ENCODE peak calls at places on chromosomes 11 and 22, in nine cellular contexts. X is Caco-2; I is right cardiac atrium; A is naive thymus-derived CD4-positive, alpha-beta T cell; R is transverse colon; V is ovary; K is stomach; Q is HepG2; D is CD4-positive, alpha-beta T cell. E is an unnamed sample.

GRCh38 chr11:10506013-10506370 is 35.0 kb downstream of the RNF141 start:
- DNase-seq in X (no peak), I (no peak), A (no peak), R (no peak), V (no peak), K (no peak), Q (no peak), D (no peak), E (no peak)

GRCh38 chr22:37627545-37627944 is 11.9 kb upstream of the SH3BP1 start:
- DNase-seq in X (no peak), I (no peak), A (peak; percentile 38), R (peak; percentile 61), V (no peak), K (no peak), Q (no peak), D (no peak), E (no peak)

GRCh38 chr11:16613401-16614381 is 124.8 kb upstream of the C11orf58 start:
- DNase-seq in X (peak; percentile 91), I (peak; percentile 92), A (peak; percentile 59), R (peak; percentile 83), V (peak; percentile 68), K (peak; percentile 87), Q (peak; percentile 73), D (no peak), E (peak; percentile 93)

GRCh38 chr22:27474711-27475547 is 326.6 kb downstream of the MN1 start:
- DNase-seq in X (peak; percentile 58), I (no peak), A (no peak), R (no peak), V (peak; percentile 24), K (no peak), Q (no peak), D (no peak), E (no peak)

GRCh38 chr11:34886609-34887008 is 29.6 kb downstream of the APIP start:
- DNase-seq in X (peak; percentile 14), I (no peak), A (no peak), R (no peak), V (no peak), K (no peak), Q (peak; percentile 28), D (no peak), E (no peak)

GRCh38 chr11:96259053-96259837 is 83.8 kb downstream of the MAML2 start:
- DNase-seq in X (no peak), I (no peak), A (no peak), R (no peak), V (no peak), K (no peak), Q (no peak), D (no peak), E (no peak)

GRCh38 chr11:18144243-18144642 is 11.9 kb downstream of the MRGPRX3 start:
- DNase-seq in X (no peak), I (no peak), A (no peak), R (no peak), V (no peak), K (no peak), Q (no peak), D (no peak), E (no peak)

GRCh38 chr11:86740628-86741488 is 59.5 kb upstream of the PRSS23 start:
- DNase-seq in X (peak; percentile 81), I (peak; percentile 49), A (peak; percentile 24), R (peak; percentile 32), V (peak; percentile 63), K (no peak), Q (peak; percentile 78), D (no peak), E (no peak)

GRCh38 chr11:61522881-61523280 is 14.3 kb downstream of the LRRC10B start:
- DNase-seq in X (no peak), I (no peak), A (no peak), R (no peak), V (no peak), K (no peak), Q (no peak), D (no peak), E (no peak)

DNA sequence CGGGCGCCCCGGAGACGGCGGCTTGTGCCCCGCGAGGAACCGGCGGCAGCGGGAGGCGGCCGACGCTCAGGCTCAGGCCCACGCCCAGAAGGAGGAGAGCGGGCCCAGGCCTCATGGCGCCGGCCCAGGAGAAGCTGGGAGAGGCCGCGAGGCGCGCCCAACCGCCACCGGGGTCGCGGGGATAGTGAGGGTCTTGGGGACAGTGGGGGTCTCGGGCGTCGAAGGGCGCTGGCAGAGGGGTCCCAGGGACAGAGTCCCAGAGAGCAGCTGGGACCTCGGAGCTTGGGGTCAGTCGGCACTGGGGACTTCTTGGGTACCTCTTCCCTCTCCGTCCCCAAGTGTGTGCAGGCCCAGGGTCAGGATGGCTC is at the start of gene PKDREJ:
- DNase-seq in X (no peak), I (no peak), A (no peak), R (no peak), V (no peak), K (no peak), Q (no peak), D (no peak), E (no peak)
- H3K9me3 ChIP-seq in X (peaks cover 14% of the 10 kb centered on the region), I (no peaks in the 10 kb centered on the region), A (no peaks in the 10 kb centered on the region), R (no peaks in the 10 kb centered on the region), V (no peaks in the 10 kb centered on the region), K (no peaks in the 10 kb centered on the region), Q (peaks cover 7% of the 10 kb centered on the region), D (no peaks in the 10 kb centered on the region), E (peaks cover 22% of the 10 kb centered on the region)

DNA sequence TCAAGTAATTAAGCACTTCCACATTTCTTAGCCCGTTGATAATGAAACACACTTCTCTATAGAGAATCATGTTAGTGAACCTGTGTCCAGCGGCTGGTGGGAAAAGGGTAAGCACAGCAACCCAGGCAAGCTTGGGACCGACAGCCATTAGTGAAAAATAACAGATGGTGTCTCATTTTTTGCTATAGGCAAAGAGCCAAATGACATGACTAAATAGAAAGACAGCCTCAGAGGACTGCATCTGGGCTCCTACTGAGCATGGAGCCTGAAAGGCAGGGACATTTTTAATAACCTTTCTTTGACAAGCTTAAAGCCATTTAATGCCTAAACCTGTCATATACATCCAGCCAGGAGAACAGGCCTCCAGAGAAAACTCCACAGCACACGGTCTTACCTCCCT is 67.0 kb downstream of the FANCF start:
- DNase-seq in X (no peak), I (no peak), A (no peak), R (no peak), V (no peak), K (no peak), Q (no peak), D (no peak), E (no peak)
- H3K27me3 ChIP-seq in X (no peaks in the 10 kb centered on the region), I (no peaks in the 10 kb centered on the region), A (no peaks in the 10 kb centered on the region), R (no peaks in the 10 kb centered on the region), V (no peaks in the 10 kb centered on the region), K (no peaks in the 10 kb centered on the region), Q (no peaks in the 10 kb centered on the region), D (no peaks in the 10 kb centered on the region), E (no peaks in the 10 kb centered on the region)

GRCh38 chr11:101323997-101324396 is 194.4 kb upstream of the PGR start:
- DNase-seq in X (peak; percentile 46), I (no peak), A (no peak), R (no peak), V (no peak), K (no peak), Q (no peak), D (no peak), E (no peak)

GRCh38 chr11:101326141-101326540 is 196.5 kb upstream of the PGR start:
- DNase-seq in X (no peak), I (no peak), A (no peak), R (no peak), V (no peak), K (no peak), Q (no peak), D (no peak), E (no peak)

GRCh38 chr11:101321222-101321621 is 191.6 kb upstream of the PGR start:
- DNase-seq in X (no peak), I (no peak), A (no peak), R (no peak), V (no peak), K (no peak), Q (no peak), D (no peak), E (no peak)
- H3K9me3 ChIP-seq in X (no peaks in the 10 kb centered on the region), I (no peaks in the 10 kb centered on the region), A (no peaks in the 10 kb centered on the region), R (no peaks in the 10 kb centered on the region), V (no peaks in the 10 kb centered on the region), K (no peaks in the 10 kb centered on the region), Q (peaks cover 10% of the 10 kb centered on the region), D (no peaks in the 10 kb centered on the region), E (no peaks in the 10 kb centered on the region)

GRCh38 chr11:2271327-2272240 is 1.2 kb upstream of the ASCL2 start:
- DNase-seq in X (no peak), I (no peak), A (no peak), R (no peak), V (no peak), K (peak; percentile 24), Q (no peak), D (no peak), E (no peak)

GRCh38 chr11:2269601-2270321 is 627 bp downstream of the ASCL2 start:
- DNase-seq in X (peak; percentile 85), I (peak; percentile 44), A (no peak), R (peak; percentile 66), V (no peak), K (peak; percentile 74), Q (no peak), D (peak; percentile 24), E (peak; percentile 31)

GRCh38 chr11:2271077-2271326 is 614 bp upstream of the ASCL2 start:
- DNase-seq in X (no peak), I (peak; percentile 57), A (peak; percentile 54), R (peak; percentile 41), V (no peak), K (peak; percentile 42), Q (no peak), D (no peak), E (no peak)

GRCh38 chr11:2268911-2269600 is 1.3 kb downstream of the ASCL2 start:
- DNase-seq in X (peak; percentile 86), I (peak; percentile 55), A (peak; percentile 88), R (peak; percentile 48), V (no peak), K (peak; percentile 65), Q (peak; percentile 64), D (no peak), E (no peak)

DNA sequence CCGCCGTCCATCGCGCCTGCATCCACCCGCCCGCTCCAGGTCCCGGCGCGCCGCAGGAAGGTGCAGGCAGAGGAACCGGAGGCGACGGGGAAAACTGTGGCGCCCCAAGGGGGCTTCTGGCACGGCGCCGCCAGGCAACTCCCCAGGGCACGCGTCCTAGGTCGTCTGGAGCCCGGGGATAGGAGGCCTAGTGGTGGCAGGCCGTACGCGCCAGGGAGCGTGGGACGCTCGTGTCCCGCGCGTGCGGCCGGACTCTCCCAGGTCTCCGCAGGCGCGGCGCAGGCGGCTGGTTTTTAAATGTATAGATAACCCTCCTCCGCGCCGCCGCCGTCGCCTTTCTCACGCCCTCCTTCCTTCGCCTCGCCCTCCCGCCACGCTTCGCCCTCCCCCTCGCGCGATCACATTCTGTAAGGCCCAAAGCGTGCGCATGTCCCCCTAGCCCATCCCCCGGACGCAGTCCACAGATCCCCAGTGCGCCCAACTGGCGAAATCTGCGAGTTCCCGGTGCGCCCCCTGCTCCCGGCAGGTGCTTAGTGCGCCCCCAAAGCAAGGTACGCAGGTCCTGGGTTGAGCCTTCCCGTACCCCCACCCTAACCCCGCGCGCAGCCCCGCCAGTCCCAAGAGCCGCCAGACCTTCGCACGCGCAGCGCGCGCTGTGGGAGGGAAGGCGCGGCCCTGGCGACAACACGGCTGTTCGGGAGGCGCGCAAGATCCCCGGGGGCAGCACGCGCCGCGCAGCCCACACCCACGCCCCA is at the start of gene ASCL2:
- DNase-seq in X (peak; percentile 53), I (no peak), A (no peak), R (no peak), V (no peak), K (peak; percentile 25), Q (no peak), D (no peak), E (no peak)
- H3K27me3 ChIP-seq in X (no peaks in the 10 kb centered on the region), I (no peaks in the 10 kb centered on the region), A (no peaks in the 10 kb centered on the region), R (peaks cover 51% of the 10 kb centered on the region), V (peaks cover 4% of the 10 kb centered on the region), K (peaks cover 12% of the 10 kb centered on the region), Q (peaks cover 4% of the 10 kb centered on the region), D (peaks cover 35% of the 10 kb centered on the region), E (peaks cover 15% of the 10 kb centered on the region)